ENCODE peak calls at places on chromosome 3, in five cellular contexts. One of them, this sample, is unnamed.

GRCh38 chr3:46936733-46937250 is 39.8 kb downstream of the CCDC12 start:
- DNase-seq in epithelial cell of esophagus: no peak
- DNase-seq in AG04450: no peak
- DNase-seq in GM12865: no peak
- DNase-seq in NCI-H1417: no peak
- DNase-seq in this sample: no peak

GRCh38 chr3:56421205-56421604 is 47.1 kb downstream of the ERC2 start:
- DNase-seq in GM12865: no peak
- DNase-seq in AG04450: no peak
- DNase-seq in NCI-H1417: no peak
- DNase-seq in epithelial cell of esophagus: no peak
- DNase-seq in this sample: no peak

GRCh38 chr3:188349963-188350332 is 196.0 kb downstream of the LPP start:
- DNase-seq in NCI-H1417: no peak
- DNase-seq in AG04450: no peak
- DNase-seq in GM12865: no peak
- DNase-seq in epithelial cell of esophagus: peak
- DNase-seq in this sample: no peak

GRCh38 chr3:133414021-133414392 is 14.2 kb downstream of the BFSP2 start:
- DNase-seq in GM12865: no peak
- DNase-seq in epithelial cell of esophagus: no peak
- DNase-seq in NCI-H1417: no peak
- DNase-seq in AG04450: no peak
- DNase-seq in this sample: no peak

GRCh38 chr3:129439381-129439816 is 349 bp downstream of the MBD4 start:
- DNase-seq in GM12865: peak
- DNase-seq in epithelial cell of esophagus: peak
- DNase-seq in AG04450: no peak
- DNase-seq in NCI-H1417: peak
- DNase-seq in this sample: peak

GRCh38 chr3:72227536-72228070 is 442.7 kb upstream of the PROK2 start:
- DNase-seq in GM12865: no peak
- DNase-seq in AG04450: no peak
- DNase-seq in NCI-H1417: no peak
- DNase-seq in epithelial cell of esophagus: no peak
- DNase-seq in this sample: no peak

GRCh38 chr3:5505163-5505562 is 317.7 kb downstream of the EDEM1 start:
- DNase-seq in GM12865: no peak
- DNase-seq in NCI-H1417: no peak
- DNase-seq in AG04450: no peak
- DNase-seq in epithelial cell of esophagus: no peak
- DNase-seq in this sample: no peak

GRCh38 chr3:123169492-123169929 is 32.2 kb upstream of the SEC22A start:
- DNase-seq in GM12865: no peak
- DNase-seq in AG04450: no peak
- DNase-seq in epithelial cell of esophagus: no peak
- DNase-seq in NCI-H1417: no peak
- DNase-seq in this sample: no peak

GRCh38 chr3:158837232-158837631 is 35.4 kb downstream of the MFSD1 start:
- DNase-seq in GM12865: no peak
- DNase-seq in AG04450: no peak
- DNase-seq in epithelial cell of esophagus: no peak
- DNase-seq in NCI-H1417: no peak
- DNase-seq in this sample: no peak

GRCh38 chr3:113906568-113907140 is 41.2 kb upstream of the ZDHHC23 start:
- DNase-seq in GM12865: no peak
- DNase-seq in AG04450: no peak
- DNase-seq in epithelial cell of esophagus: peak
- DNase-seq in NCI-H1417: no peak
- DNase-seq in this sample: no peak

GRCh38 chr3:132232231-132232792 is 84.9 kb upstream of the ACP3 start:
- DNase-seq in epithelial cell of esophagus: no peak
- DNase-seq in AG04450: no peak
- DNase-seq in NCI-H1417: peak
- DNase-seq in GM12865: no peak
- DNase-seq in this sample: no peak

GRCh38 chr3:61371123-61371522 is 119.9 kb upstream of the FHIT start:
- DNase-seq in NCI-H1417: peak
- DNase-seq in AG04450: no peak
- DNase-seq in epithelial cell of esophagus: peak
- DNase-seq in GM12865: peak
- DNase-seq in this sample: peak

GRCh38 chr3:54600441-54601204 is 327.2 kb downstream of the LRTM1 start:
- DNase-seq in AG04450: no peak
- DNase-seq in NCI-H1417: no peak
- DNase-seq in epithelial cell of esophagus: no peak
- DNase-seq in GM12865: no peak
- DNase-seq in this sample: no peak

GRCh38 chr3:188187055-188187454 is 33.1 kb downstream of the LPP start:
- DNase-seq in GM12865: no peak
- DNase-seq in AG04450: no peak
- DNase-seq in NCI-H1417: no peak
- DNase-seq in epithelial cell of esophagus: peak
- DNase-seq in this sample: no peak

GRCh38 chr3:138114988-138115971 is at the start of gene DZIP1L:
- DNase-seq in GM12865: peak
- DNase-seq in NCI-H1417: peak
- DNase-seq in AG04450: peak
- DNase-seq in epithelial cell of esophagus: peak
- DNase-seq in this sample: peak

GRCh38 chr3:169604118-169604517 is 59.4 kb downstream of the MECOM start:
- DNase-seq in NCI-H1417: no peak
- DNase-seq in AG04450: no peak
- DNase-seq in GM12865: no peak
- DNase-seq in epithelial cell of esophagus: no peak
- DNase-seq in this sample: no peak

GRCh38 chr3:192039593-192039992 is 578.6 kb downstream of the PYDC2 start:
- DNase-seq in AG04450: no peak
- DNase-seq in NCI-H1417: peak
- DNase-seq in epithelial cell of esophagus: no peak
- DNase-seq in GM12865: no peak
- DNase-seq in this sample: no peak

GRCh38 chr3:123329636-123330340 is 119.1 kb downstream of the ADCY5 start:
- DNase-seq in epithelial cell of esophagus: no peak
- DNase-seq in GM12865: no peak
- DNase-seq in AG04450: no peak
- DNase-seq in NCI-H1417: no peak
- DNase-seq in this sample: no peak

GRCh38 chr3:138332472-138333073 is 2.9 kb upstream of the NME9 start:
- DNase-seq in epithelial cell of esophagus: peak
- DNase-seq in NCI-H1417: peak
- DNase-seq in GM12865: peak
- DNase-seq in AG04450: no peak
- DNase-seq in this sample: peak

GRCh38 chr3:78101363-78101762 is 1061.5 kb downstream of the ROBO2 start:
- DNase-seq in NCI-H1417: no peak
- DNase-seq in AG04450: no peak
- DNase-seq in epithelial cell of esophagus: no peak
- DNase-seq in GM12865: no peak
- DNase-seq in this sample: no peak

GRCh38 chr3:46995901-46996562 is 16.6 kb downstream of the NBEAL2 start:
- DNase-seq in AG04450: no peak
- DNase-seq in GM12865: no peak
- DNase-seq in NCI-H1417: no peak
- DNase-seq in epithelial cell of esophagus: no peak
- DNase-seq in this sample: no peak

GRCh38 chr3:102225407-102226132 is 209.2 kb upstream of the ZPLD1 start:
- DNase-seq in GM12865: peak
- DNase-seq in AG04450: peak
- DNase-seq in epithelial cell of esophagus: peak
- DNase-seq in NCI-H1417: peak
- DNase-seq in this sample: peak

GRCh38 chr3:171218069-171218468 is 191.5 kb upstream of the SLC2A2 start:
- DNase-seq in GM12865: no peak
- DNase-seq in AG04450: no peak
- DNase-seq in epithelial cell of esophagus: no peak
- DNase-seq in NCI-H1417: no peak
- DNase-seq in this sample: no peak

GRCh38 chr3:157170861-157171260 is 10.9 kb upstream of the CCNL1 start:
- DNase-seq in epithelial cell of esophagus: no peak
- DNase-seq in NCI-H1417: no peak
- DNase-seq in GM12865: no peak
- DNase-seq in AG04450: no peak
- DNase-seq in this sample: no peak

GRCh38 chr3:15443826-15444524 is 16.6 kb downstream of the EAF1 start:
- DNase-seq in epithelial cell of esophagus: no peak
- DNase-seq in AG04450: no peak
- DNase-seq in NCI-H1417: no peak
- DNase-seq in GM12865: no peak
- DNase-seq in this sample: no peak

GRCh38 chr3:182925330-182925943 is 54.9 kb downstream of the DCUN1D1 start:
- DNase-seq in GM12865: peak
- DNase-seq in AG04450: no peak
- DNase-seq in epithelial cell of esophagus: peak
- DNase-seq in NCI-H1417: no peak
- DNase-seq in this sample: no peak

GRCh38 chr3:143443851-143444331 is 324.3 kb downstream of the CHST2 start:
- DNase-seq in epithelial cell of esophagus: peak
- DNase-seq in NCI-H1417: no peak
- DNase-seq in GM12865: peak
- DNase-seq in AG04450: peak
- DNase-seq in this sample: no peak

GRCh38 chr3:95899911-95900310 is 914.5 kb upstream of the EPHA6 start:
- DNase-seq in GM12865: no peak
- DNase-seq in NCI-H1417: no peak
- DNase-seq in AG04450: no peak
- DNase-seq in epithelial cell of esophagus: no peak
- DNase-seq in this sample: no peak

GRCh38 chr3:123020709-123021108 is 6.9 kb downstream of the SEMA5B start:
- DNase-seq in NCI-H1417: no peak
- DNase-seq in AG04450: no peak
- DNase-seq in epithelial cell of esophagus: no peak
- DNase-seq in GM12865: no peak
- DNase-seq in this sample: no peak

GRCh38 chr3:157104928-157105652 is 54.9 kb downstream of the CCNL1 start:
- DNase-seq in GM12865: peak
- DNase-seq in NCI-H1417: peak
- DNase-seq in AG04450: no peak
- DNase-seq in epithelial cell of esophagus: no peak
- DNase-seq in this sample: peak